ENCODE peak calls at places on chromosome 17, in six cellular contexts. R, P, M, Z, K and Y are unnamed samples. For H3K4me1, the result is how much of the 10 kb centered on the place peaks cover.

GRCh38 chr17:19336938-19337711 is 25.4 kb downstream of the B9D1 start:
- DNase-seq in R (peak), P (peak), M (no peak), Z (peak), K (peak), Y (no peak)

GRCh38 chr17:61504697-61505096 is 52.5 kb downstream of the TBX4 start:
- DNase-seq in R (peak), P (no peak), M (peak), Z (no peak), K (no peak), Y (no peak)

GRCh38 chr17:45431531-45432404 is 902 bp downstream of the ARHGAP27 start:
- DNase-seq in R (peak), P (peak), M (peak), Z (peak), K (peak), Y (no peak)

GRCh38 chr17:79041041-79041570 is 17.1 kb downstream of the C1QTNF1 start:
- DNase-seq in R (no peak), P (no peak), M (no peak), Z (no peak), K (no peak), Y (no peak)

GRCh38 chr17:29193146-29193545 is 12.9 kb upstream of the MYO18A start:
- DNase-seq in R (no peak), P (no peak), M (no peak), Z (no peak), K (no peak), Y (no peak)

GRCh38 chr17:82300228-82300627 is 17.2 kb downstream of the CD7 start:
- DNase-seq in R (no peak), P (no peak), M (no peak), Z (no peak), K (no peak), Y (no peak)

GRCh38 chr17:55571095-55571494 is 59.8 kb upstream of the SMIM36 start:
- DNase-seq in R (no peak), P (no peak), M (peak), Z (no peak), K (no peak), Y (no peak)

GRCh38 chr17:50943575-50943933 is 77.4 kb upstream of the TOB1 start:
- DNase-seq in R (no peak), P (no peak), M (no peak), Z (no peak), K (peak), Y (no peak)

GRCh38 chr17:29112780-29113295 is 67.4 kb downstream of the MYO18A start:
- DNase-seq in R (no peak), P (peak), M (no peak), Z (no peak), K (peak), Y (no peak)

GRCh38 chr17:64277831-64278562 is 14.9 kb upstream of the TEX2 start:
- DNase-seq in R (no peak), P (no peak), M (peak), Z (no peak), K (no peak), Y (no peak)

GRCh38 chr17:16474012-16474725 is 17.8 kb downstream of the LRRC75A start:
- DNase-seq in R (no peak), P (no peak), M (peak), Z (peak), K (no peak), Y (no peak)

GRCh38 chr17:48489781-48490180 is 41.0 kb downstream of the HOXB1 start:
- DNase-seq in R (no peak), P (no peak), M (no peak), Z (no peak), K (no peak), Y (no peak)

GRCh38 chr17:48486557-48486956 is 44.3 kb downstream of the HOXB1 start:
- DNase-seq in R (peak), P (no peak), M (peak), Z (no peak), K (no peak), Y (no peak)

GRCh38 chr17:48490391-48491026 is 40.3 kb downstream of the HOXB1 start:
- DNase-seq in R (no peak), P (no peak), M (no peak), Z (no peak), K (no peak), Y (no peak)

GRCh38 chr17:48487221-48487620 is 43.6 kb downstream of the HOXB1 start:
- DNase-seq in R (no peak), P (no peak), M (no peak), Z (no peak), K (no peak), Y (no peak)

DNA sequence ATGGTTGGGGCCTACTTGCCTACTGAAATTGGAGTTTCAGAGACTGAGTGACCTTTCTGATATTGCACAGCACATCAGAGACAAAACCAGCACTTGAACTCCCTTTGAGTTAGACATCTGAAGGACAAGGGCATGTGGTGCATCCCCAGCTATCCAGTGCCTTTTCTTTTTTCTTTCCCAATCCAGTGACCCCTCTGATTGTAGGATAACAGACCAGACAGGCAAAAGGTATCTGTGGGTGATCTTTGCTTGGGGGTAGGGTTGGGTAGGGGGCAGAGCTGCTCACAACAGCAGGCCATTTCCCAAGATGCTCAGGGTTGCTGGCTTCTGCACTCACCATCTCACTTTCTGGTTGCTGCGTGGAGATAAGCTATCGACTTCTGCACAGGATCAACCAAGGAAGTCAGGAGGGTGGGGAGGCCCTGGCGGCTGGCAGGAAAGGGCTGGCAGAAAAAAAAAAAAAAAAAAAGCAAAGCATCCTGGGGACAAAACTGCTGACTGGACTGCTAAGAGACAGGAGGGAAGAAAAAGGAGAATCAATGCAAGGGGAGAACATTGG is 42.2 kb downstream of the HOXB1 start:
- DNase-seq in R (no peak), P (no peak), M (no peak), Z (no peak), K (no peak), Y (no peak)
- H3K27ac ChIP-seq in R (peak), P (no peak), M (no peak), Z (no peak), K (no peak), Y (no peak)

DNA sequence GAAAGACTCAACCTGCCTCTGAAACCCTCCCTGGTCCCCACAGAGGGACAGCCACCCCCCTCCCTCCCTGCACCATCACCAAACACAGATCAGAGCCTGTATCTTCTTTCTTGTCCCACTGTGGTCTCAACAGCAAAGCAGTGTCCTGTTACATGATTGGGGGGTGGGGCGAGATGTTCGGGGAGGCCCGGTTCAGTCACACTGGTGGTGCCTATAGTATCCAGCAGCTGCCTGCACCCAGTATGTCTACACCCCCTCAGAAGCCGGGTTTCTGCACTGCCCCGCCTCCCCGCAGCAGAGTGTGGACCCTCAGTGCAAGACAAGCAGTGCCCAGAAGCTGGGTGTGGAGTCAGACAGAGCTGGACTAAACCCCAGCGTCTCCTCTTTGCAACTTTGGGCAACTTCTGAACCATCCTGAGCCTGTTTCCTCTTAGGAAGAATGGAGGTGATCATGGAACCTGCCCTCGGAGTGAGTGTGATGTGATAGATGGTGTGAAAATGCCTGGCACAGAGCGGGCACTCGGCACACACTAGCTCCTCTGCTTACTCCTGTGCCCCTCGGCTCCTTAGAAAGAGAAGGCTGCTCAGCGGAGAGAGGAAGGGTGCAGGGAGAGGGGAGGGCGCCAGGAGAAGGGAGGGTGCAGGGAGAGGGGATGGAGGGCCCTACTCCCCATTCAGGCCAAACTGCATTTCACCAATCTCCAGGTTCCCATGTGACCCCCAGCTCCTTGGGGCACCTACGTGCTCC is 84.0 kb upstream of the TNRC6C start:
- DNase-seq in R (no peak), P (no peak), M (no peak), Z (no peak), K (no peak), Y (no peak)
- H3K4me1 ChIP-seq in R (under half), P (under half), M (under half), Z (under half), K (under half), Y (under half)

GRCh38 chr17:37133131-37133530 is 184.4 kb downstream of the AATF start:
- DNase-seq in R (no peak), P (no peak), M (no peak), Z (no peak), K (no peak), Y (no peak)
- H3K4me3 ChIP-seq in R (no peak), P (no peak), M (no peak), Z (no peak), K (no peak), Y (no peak)

GRCh38 chr17:8188408-8188839 is 1.6 kb downstream of the BORCS6 start:
- DNase-seq in R (no peak), P (no peak), M (no peak), Z (no peak), K (no peak), Y (no peak)
- H3K27ac ChIP-seq in R (no peak), P (peak), M (peak), Z (no peak), K (peak), Y (peak)

GRCh38 chr17:1373710-1374237 is 26.2 kb downstream of the YWHAE start:
- DNase-seq in R (no peak), P (no peak), M (no peak), Z (no peak), K (no peak), Y (no peak)
- H3K4me1 ChIP-seq in R (under half), P (half or more), M (under half), Z (half or more), K (under half), Y (half or more)

DNA sequence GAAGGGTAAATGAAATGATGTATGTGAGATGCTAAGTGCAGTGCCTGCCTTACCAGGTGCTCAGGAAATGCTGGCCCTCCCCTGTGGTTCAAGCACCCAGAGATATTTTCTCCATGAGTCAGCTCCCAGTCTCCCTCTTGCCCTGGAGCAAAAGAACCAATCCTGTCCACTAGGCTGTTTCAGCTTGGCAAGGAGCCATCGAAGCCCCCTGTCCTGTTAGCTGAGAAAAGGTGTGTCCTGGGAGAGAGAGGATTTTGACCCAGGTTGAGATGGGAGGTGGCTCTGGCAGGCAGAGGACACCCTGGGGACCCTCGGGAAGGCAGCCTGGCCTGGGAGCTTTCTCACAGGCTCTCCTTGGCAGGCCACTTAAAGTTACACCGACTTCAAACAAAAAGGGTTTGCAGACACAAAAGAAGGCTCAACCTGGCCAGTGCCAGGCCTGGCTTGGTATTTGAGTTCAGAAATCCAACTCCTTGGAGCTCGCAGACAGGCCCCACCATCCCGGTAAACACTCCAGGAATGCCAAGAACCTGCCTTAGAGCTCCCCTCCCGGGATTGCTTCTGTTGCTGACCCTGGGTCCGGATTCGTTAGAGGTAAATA is 29.6 kb downstream of the NTN1 start:
- DNase-seq in R (peak), P (no peak), M (no peak), Z (peak), K (no peak), Y (no peak)
- H3K4me3 ChIP-seq in R (no peak), P (no peak), M (no peak), Z (no peak), K (no peak), Y (no peak)